ENCODE peak calls at places on chromosomes 16 and 17, in ten cellular contexts. One of them, this sample, is unnamed.
A peak's percentile ranks its signal among the peaks of the same experiment; 100 is the strongest.

GRCh38 chr16:57664662-57665025 is 3.5 kb upstream of the ADGRG3 start:
- DNase-seq in stomach: no peak
- DNase-seq in heart right ventricle: no peak
- DNase-seq in transverse colon: no peak
- DNase-seq in left ventricle myocardium inferior: no peak
- DNase-seq in adrenal gland: no peak
- DNase-seq in heart left ventricle: no peak
- DNase-seq in Peyer's patch: no peak
- DNase-seq in prostate gland: no peak
- DNase-seq in AG04450: no peak
- DNase-seq in this sample: no peak

GRCh38 chr17:16929281-16929680 is 42.6 kb downstream of the TNFRSF13B start:
- DNase-seq in stomach: no peak
- DNase-seq in heart right ventricle: no peak
- DNase-seq in transverse colon: no peak
- DNase-seq in left ventricle myocardium inferior: peak; percentile 6
- DNase-seq in adrenal gland: no peak
- DNase-seq in heart left ventricle: no peak
- DNase-seq in Peyer's patch: no peak
- DNase-seq in prostate gland: no peak
- DNase-seq in AG04450: no peak
- DNase-seq in this sample: no peak

GRCh38 chr16:89163297-89163696 is 8.3 kb upstream of the CDH15 start:
- DNase-seq in stomach: no peak
- DNase-seq in heart right ventricle: no peak
- DNase-seq in transverse colon: no peak
- DNase-seq in left ventricle myocardium inferior: no peak
- DNase-seq in adrenal gland: no peak
- DNase-seq in heart left ventricle: no peak
- DNase-seq in Peyer's patch: no peak
- DNase-seq in prostate gland: no peak
- DNase-seq in AG04450: no peak
- DNase-seq in this sample: no peak

GRCh38 chr17:29294580-29294900 is 592 bp upstream of the NUFIP2 start:
- DNase-seq in stomach: no peak
- DNase-seq in heart right ventricle: no peak
- DNase-seq in transverse colon: no peak
- DNase-seq in left ventricle myocardium inferior: no peak
- DNase-seq in adrenal gland: no peak
- DNase-seq in heart left ventricle: no peak
- DNase-seq in Peyer's patch: no peak
- DNase-seq in prostate gland: no peak
- DNase-seq in AG04450: no peak
- DNase-seq in this sample: no peak

GRCh38 chr17:42200702-42201101 is 6.4 kb upstream of the GHDC start:
- DNase-seq in stomach: peak; percentile 73
- DNase-seq in heart right ventricle: peak; percentile 48
- DNase-seq in transverse colon: peak; percentile 39
- DNase-seq in left ventricle myocardium inferior: peak; percentile 68
- DNase-seq in adrenal gland: peak; percentile 93
- DNase-seq in heart left ventricle: peak; percentile 57
- DNase-seq in Peyer's patch: no peak
- DNase-seq in prostate gland: no peak
- DNase-seq in AG04450: no peak
- DNase-seq in this sample: no peak

GRCh38 chr17:58632324-58633314 is 59.2 kb downstream of the TEX14 start:
- DNase-seq in stomach: no peak
- DNase-seq in heart right ventricle: no peak
- DNase-seq in transverse colon: no peak
- DNase-seq in left ventricle myocardium inferior: no peak
- DNase-seq in adrenal gland: peak; percentile 24
- DNase-seq in heart left ventricle: no peak
- DNase-seq in Peyer's patch: no peak
- DNase-seq in prostate gland: no peak
- DNase-seq in AG04450: no peak
- DNase-seq in this sample: no peak

GRCh38 chr17:34389343-34389742 is 26.3 kb upstream of the CCL1 start:
- DNase-seq in stomach: no peak
- DNase-seq in heart right ventricle: no peak
- DNase-seq in transverse colon: peak; percentile 19
- DNase-seq in left ventricle myocardium inferior: no peak
- DNase-seq in adrenal gland: no peak
- DNase-seq in heart left ventricle: no peak
- DNase-seq in Peyer's patch: no peak
- DNase-seq in prostate gland: no peak
- DNase-seq in AG04450: no peak
- DNase-seq in this sample: no peak

GRCh38 chr17:81221842-81222619 is 734 bp downstream of the CEP131 start:
- DNase-seq in stomach: no peak
- DNase-seq in heart right ventricle: no peak
- DNase-seq in transverse colon: no peak
- DNase-seq in left ventricle myocardium inferior: no peak
- DNase-seq in adrenal gland: no peak
- DNase-seq in heart left ventricle: no peak
- DNase-seq in Peyer's patch: no peak
- DNase-seq in prostate gland: no peak
- DNase-seq in AG04450: no peak
- DNase-seq in this sample: no peak

GRCh38 chr17:48283907-48284306 is 146.1 kb downstream of the SKAP1 start:
- DNase-seq in stomach: no peak
- DNase-seq in heart right ventricle: no peak
- DNase-seq in transverse colon: no peak
- DNase-seq in left ventricle myocardium inferior: no peak
- DNase-seq in adrenal gland: no peak
- DNase-seq in heart left ventricle: no peak
- DNase-seq in Peyer's patch: no peak
- DNase-seq in prostate gland: no peak
- DNase-seq in AG04450: no peak
- DNase-seq in this sample: no peak

GRCh38 chr17:5571281-5571680 is 13.0 kb downstream of the NLRP1 start:
- DNase-seq in stomach: no peak
- DNase-seq in heart right ventricle: no peak
- DNase-seq in transverse colon: no peak
- DNase-seq in left ventricle myocardium inferior: no peak
- DNase-seq in adrenal gland: no peak
- DNase-seq in heart left ventricle: no peak
- DNase-seq in Peyer's patch: no peak
- DNase-seq in prostate gland: no peak
- DNase-seq in AG04450: no peak
- DNase-seq in this sample: no peak

GRCh38 chr17:7561589-7562207 is at the start of gene SENP3:
- DNase-seq in stomach: peak; percentile 92
- DNase-seq in heart right ventricle: peak; percentile 93
- DNase-seq in transverse colon: peak; percentile 93
- DNase-seq in left ventricle myocardium inferior: peak; percentile 91
- DNase-seq in adrenal gland: peak; percentile 91
- DNase-seq in heart left ventricle: peak; percentile 93
- DNase-seq in Peyer's patch: peak; percentile 89
- DNase-seq in prostate gland: peak; percentile 90
- DNase-seq in AG04450: peak; percentile 61
- DNase-seq in this sample: peak; percentile 87

GRCh38 chr17:80524150-80524712 is 20.4 kb upstream of the RPTOR start:
- DNase-seq in stomach: no peak
- DNase-seq in heart right ventricle: no peak
- DNase-seq in transverse colon: no peak
- DNase-seq in left ventricle myocardium inferior: no peak
- DNase-seq in adrenal gland: no peak
- DNase-seq in heart left ventricle: no peak
- DNase-seq in Peyer's patch: no peak
- DNase-seq in prostate gland: no peak
- DNase-seq in AG04450: no peak
- DNase-seq in this sample: no peak

GRCh38 chr17:55278173-55278748 is 13.5 kb downstream of the HLF start:
- DNase-seq in stomach: no peak
- DNase-seq in heart right ventricle: no peak
- DNase-seq in transverse colon: no peak
- DNase-seq in left ventricle myocardium inferior: no peak
- DNase-seq in adrenal gland: no peak
- DNase-seq in heart left ventricle: no peak
- DNase-seq in Peyer's patch: no peak
- DNase-seq in prostate gland: no peak
- DNase-seq in AG04450: no peak
- DNase-seq in this sample: no peak

GRCh38 chr17:55330344-55330933 is 65.7 kb downstream of the HLF start:
- DNase-seq in stomach: no peak
- DNase-seq in heart right ventricle: no peak
- DNase-seq in transverse colon: no peak
- DNase-seq in left ventricle myocardium inferior: no peak
- DNase-seq in adrenal gland: no peak
- DNase-seq in heart left ventricle: no peak
- DNase-seq in Peyer's patch: no peak
- DNase-seq in prostate gland: no peak
- DNase-seq in AG04450: no peak
- DNase-seq in this sample: no peak

GRCh38 chr17:12549499-12549901 is 116.2 kb upstream of the MYOCD start:
- DNase-seq in stomach: no peak
- DNase-seq in heart right ventricle: no peak
- DNase-seq in transverse colon: no peak
- DNase-seq in left ventricle myocardium inferior: no peak
- DNase-seq in adrenal gland: no peak
- DNase-seq in heart left ventricle: no peak
- DNase-seq in Peyer's patch: no peak
- DNase-seq in prostate gland: no peak
- DNase-seq in AG04450: no peak
- DNase-seq in this sample: no peak

GRCh38 chr16:67150833-67151396 is at the start of gene B3GNT9:
- DNase-seq in stomach: peak; percentile 67
- DNase-seq in heart right ventricle: peak; percentile 80
- DNase-seq in transverse colon: peak; percentile 72
- DNase-seq in left ventricle myocardium inferior: peak; percentile 82
- DNase-seq in adrenal gland: peak; percentile 75
- DNase-seq in heart left ventricle: peak; percentile 84
- DNase-seq in Peyer's patch: peak; percentile 51
- DNase-seq in prostate gland: peak; percentile 72
- DNase-seq in AG04450: peak; percentile 37
- DNase-seq in this sample: peak; percentile 66

GRCh38 chr16:67148656-67149275 is 2.0 kb downstream of the B3GNT9 start:
- DNase-seq in stomach: no peak
- DNase-seq in heart right ventricle: no peak
- DNase-seq in transverse colon: no peak
- DNase-seq in left ventricle myocardium inferior: no peak
- DNase-seq in adrenal gland: no peak
- DNase-seq in heart left ventricle: no peak
- DNase-seq in Peyer's patch: no peak
- DNase-seq in prostate gland: no peak
- DNase-seq in AG04450: no peak
- DNase-seq in this sample: no peak

GRCh38 chr16:67149276-67150057 is 1.3 kb downstream of the B3GNT9 start:
- DNase-seq in stomach: no peak
- DNase-seq in heart right ventricle: no peak
- DNase-seq in transverse colon: no peak
- DNase-seq in left ventricle myocardium inferior: no peak
- DNase-seq in adrenal gland: peak; percentile 7
- DNase-seq in heart left ventricle: no peak
- DNase-seq in Peyer's patch: no peak
- DNase-seq in prostate gland: no peak
- DNase-seq in AG04450: no peak
- DNase-seq in this sample: no peak

GRCh38 chr16:67151431-67152097 is 766 bp upstream of the B3GNT9 start:
- DNase-seq in stomach: no peak
- DNase-seq in heart right ventricle: no peak
- DNase-seq in transverse colon: no peak
- DNase-seq in left ventricle myocardium inferior: no peak
- DNase-seq in adrenal gland: peak; percentile 8
- DNase-seq in heart left ventricle: no peak
- DNase-seq in Peyer's patch: no peak
- DNase-seq in prostate gland: no peak
- DNase-seq in AG04450: no peak
- DNase-seq in this sample: no peak

GRCh38 chr16:67150058-67150832 is 553 bp downstream of the B3GNT9 start:
- DNase-seq in stomach: no peak
- DNase-seq in heart right ventricle: peak; percentile 64
- DNase-seq in transverse colon: no peak
- DNase-seq in left ventricle myocardium inferior: peak; percentile 56
- DNase-seq in adrenal gland: peak; percentile 53
- DNase-seq in heart left ventricle: no peak
- DNase-seq in Peyer's patch: no peak
- DNase-seq in prostate gland: no peak
- DNase-seq in AG04450: no peak
- DNase-seq in this sample: no peak
- TF ChIP-seq CTCF in stomach: no peak
- TF ChIP-seq CTCF in heart right ventricle: no peak
- TF ChIP-seq CTCF in transverse colon: no peak
- TF ChIP-seq CTCF in left ventricle myocardium inferior: no peak
- TF ChIP-seq CTCF in adrenal gland: no peak
- TF ChIP-seq CTCF in heart left ventricle: no peak
- TF ChIP-seq CTCF in Peyer's patch: no peak
- TF ChIP-seq CTCF in prostate gland: no peak
- TF ChIP-seq CTCF in AG04450: no peak
- TF ChIP-seq CTCF in this sample: no peak

DNA sequence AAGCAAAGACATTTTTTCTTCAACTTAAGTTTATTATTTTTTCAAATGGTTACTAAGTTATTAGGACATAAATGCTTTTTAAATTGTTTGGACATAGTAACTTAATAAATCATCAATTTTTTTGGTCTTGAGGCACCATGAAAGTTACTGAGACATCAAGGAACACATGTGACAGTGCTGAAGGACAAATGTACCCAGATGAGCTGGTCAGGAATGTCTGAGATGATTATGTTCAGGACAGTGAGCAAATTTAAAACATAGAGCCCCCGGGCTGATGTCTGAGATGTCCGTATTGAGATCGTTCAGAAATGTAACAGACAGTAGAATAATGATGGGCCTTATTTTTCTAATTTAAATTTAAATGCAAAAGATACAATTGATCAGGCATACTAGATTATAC is 36.2 kb downstream of the SEC14L1 start:
- DNase-seq in stomach: no peak
- DNase-seq in heart right ventricle: no peak
- DNase-seq in transverse colon: no peak
- DNase-seq in left ventricle myocardium inferior: no peak
- DNase-seq in adrenal gland: no peak
- DNase-seq in heart left ventricle: no peak
- DNase-seq in Peyer's patch: no peak
- DNase-seq in prostate gland: no peak
- DNase-seq in AG04450: no peak
- DNase-seq in this sample: no peak
- H3K9me3 ChIP-seq in stomach: peaks cover 28% of the 10 kb centered on the region
- H3K9me3 ChIP-seq in heart right ventricle: peaks cover 31% of the 10 kb centered on the region
- H3K9me3 ChIP-seq in transverse colon: peaks cover 23% of the 10 kb centered on the region
- H3K9me3 ChIP-seq in left ventricle myocardium inferior: peaks cover 25% of the 10 kb centered on the region
- H3K9me3 ChIP-seq in adrenal gland: peaks cover 10% of the 10 kb centered on the region
- H3K9me3 ChIP-seq in heart left ventricle: peaks cover 22% of the 10 kb centered on the region
- H3K9me3 ChIP-seq in Peyer's patch: no peaks in the 10 kb centered on the region
- H3K9me3 ChIP-seq in prostate gland: no peaks in the 10 kb centered on the region
- H3K9me3 ChIP-seq in AG04450: peaks cover 23% of the 10 kb centered on the region
- H3K9me3 ChIP-seq in this sample: peaks cover 12% of the 10 kb centered on the region

GRCh38 chr17:38871247-38871991 is 1.6 kb downstream of the LASP1 start:
- DNase-seq in stomach: peak; percentile 76
- DNase-seq in heart right ventricle: no peak
- DNase-seq in transverse colon: peak; percentile 91
- DNase-seq in left ventricle myocardium inferior: peak; percentile 50
- DNase-seq in adrenal gland: peak; percentile 89
- DNase-seq in heart left ventricle: no peak
- DNase-seq in Peyer's patch: peak; percentile 62
- DNase-seq in prostate gland: peak; percentile 21
- DNase-seq in AG04450: no peak
- DNase-seq in this sample: peak; percentile 80
- TF ChIP-seq CTCF in stomach: no peak
- TF ChIP-seq CTCF in heart right ventricle: no peak
- TF ChIP-seq CTCF in transverse colon: no peak
- TF ChIP-seq CTCF in left ventricle myocardium inferior: no peak
- TF ChIP-seq CTCF in adrenal gland: no peak
- TF ChIP-seq CTCF in heart left ventricle: no peak
- TF ChIP-seq CTCF in Peyer's patch: no peak
- TF ChIP-seq CTCF in prostate gland: no peak
- TF ChIP-seq CTCF in AG04450: no peak
- TF ChIP-seq CTCF in this sample: no peak

GRCh38 chr16:31745900-31746299 is 127.7 kb upstream of the ZNF267 start:
- DNase-seq in stomach: no peak
- DNase-seq in heart right ventricle: no peak
- DNase-seq in transverse colon: no peak
- DNase-seq in left ventricle myocardium inferior: no peak
- DNase-seq in adrenal gland: no peak
- DNase-seq in heart left ventricle: no peak
- DNase-seq in Peyer's patch: no peak
- DNase-seq in prostate gland: no peak
- DNase-seq in AG04450: no peak
- DNase-seq in this sample: no peak
- H3K9me3 ChIP-seq in stomach: peaks cover 99% of the 10 kb centered on the region
- H3K9me3 ChIP-seq in heart right ventricle: peaks cover 100% of the 10 kb centered on the region
- H3K9me3 ChIP-seq in transverse colon: peaks cover 89% of the 10 kb centered on the region
- H3K9me3 ChIP-seq in left ventricle myocardium inferior: peaks cover 99% of the 10 kb centered on the region
- H3K9me3 ChIP-seq in adrenal gland: peaks cover 70% of the 10 kb centered on the region
- H3K9me3 ChIP-seq in heart left ventricle: peaks cover 100% of the 10 kb centered on the region
- H3K9me3 ChIP-seq in Peyer's patch: no peaks in the 10 kb centered on the region
- H3K9me3 ChIP-seq in prostate gland: no peaks in the 10 kb centered on the region
- H3K9me3 ChIP-seq in AG04450: peaks cover 17% of the 10 kb centered on the region
- H3K9me3 ChIP-seq in this sample: peaks cover 54% of the 10 kb centered on the region

This sample was measured in lung.